ENCODE peak calls at places on chromosomes 1 and 21, in six cellular contexts. C is GM12865, D is left lung, R is left ventricle myocardium inferior, Q is right atrium auricular region, G is astrocyte of the cerebellum. S is an unnamed sample.

GRCh38 chr1:112707217-112708001 is 482 bp upstream of the RHOC start:
- DNase-seq in Q (peak; percentile 90), D (peak; percentile 96), G (peak; percentile 60), C (peak; percentile 88), R (peak; percentile 89), S (peak; percentile 96)

GRCh38 chr1:209675567-209676154 is 449 bp downstream of the G0S2 start:
- DNase-seq in G (no peak), R (peak; percentile 57), D (peak; percentile 86), Q (no peak), C (no peak), S (no peak)

GRCh38 chr1:201773764-201774163 is 55.2 kb upstream of the IPO9 start:
- DNase-seq in G (no peak), C (no peak), D (no peak), R (no peak), Q (no peak), S (no peak)

GRCh38 chr1:97632075-97632474 is 288.8 kb downstream of the DPYD start:
- DNase-seq in G (peak; percentile 41), Q (no peak), D (no peak), R (no peak), C (no peak), S (no peak)

GRCh38 chr1:67264899-67265298 is 42.8 kb upstream of the IL12RB2 start:
- DNase-seq in C (peak; percentile 22), R (no peak), D (no peak), G (no peak), Q (no peak), S (no peak)

GRCh38 chr1:2875677-2876531 is 74.4 kb upstream of the TTC34 start:
- DNase-seq in C (no peak), G (no peak), D (no peak), Q (no peak), R (peak; percentile 32), S (no peak)

GRCh38 chr1:25810341-25811299 is 9.1 kb upstream of the MTFR1L start:
- DNase-seq in R (peak; percentile 73), C (peak; percentile 73), G (no peak), Q (no peak), D (peak; percentile 93), S (peak; percentile 59)

GRCh38 chr1:39981957-39982356 is 27.0 kb downstream of the MFSD2A start:
- DNase-seq in R (no peak), C (no peak), D (no peak), Q (no peak), G (peak; percentile 80), S (no peak)

GRCh38 chr1:28885472-28885877 is 28.9 kb upstream of the EPB41 start:
- DNase-seq in R (no peak), G (no peak), Q (no peak), D (no peak), C (no peak), S (no peak)

GRCh38 chr1:27098447-27099153 is 56.3 kb downstream of the SLC9A1 start:
- DNase-seq in G (no peak), C (no peak), D (peak; percentile 79), R (peak; percentile 66), Q (no peak), S (no peak)

GRCh38 chr1:7177021-7177420 is 391.8 kb downstream of the CAMTA1 start:
- DNase-seq in G (no peak), Q (no peak), C (no peak), D (no peak), R (no peak), S (no peak)

GRCh38 chr1:240413732-240414131 is 198.2 kb downstream of the GREM2 start:
- DNase-seq in D (no peak), Q (no peak), R (no peak), G (no peak), C (no peak), S (no peak)

GRCh38 chr21:29406385-29406784 is 107.7 kb downstream of the BACH1 start:
- DNase-seq in D (no peak), Q (no peak), R (no peak), C (no peak), G (no peak), S (no peak)

GRCh38 chr1:62089570-62089969 is 105.1 kb upstream of the L1TD1 start:
- DNase-seq in R (no peak), Q (no peak), G (no peak), C (no peak), D (no peak), S (no peak)

GRCh38 chr1:244319283-244320132 is 132.2 kb downstream of the ADSS2 start:
- DNase-seq in C (peak; percentile 85), G (peak; percentile 32), Q (no peak), R (no peak), D (no peak), S (no peak)

GRCh38 chr1:93205892-93206566 is 25.5 kb downstream of the CCDC18 start:
- DNase-seq in G (no peak), R (no peak), Q (no peak), D (no peak), C (no peak), S (no peak)

GRCh38 chr1:243798726-243799125 is 51.3 kb downstream of the AKT3 start:
- DNase-seq in R (no peak), C (no peak), D (no peak), G (peak; percentile 4), Q (no peak), S (no peak)

GRCh38 chr1:223848536-223848935 is 2.8 kb upstream of the TP53BP2 start:
- DNase-seq in R (no peak), Q (no peak), D (no peak), C (no peak), G (no peak), S (no peak)

GRCh38 chr21:32306021-32306780 is 7.5 kb downstream of the MRAP start:
- DNase-seq in Q (peak; percentile 28), C (no peak), R (no peak), D (no peak), G (no peak), S (no peak)
- TF ChIP-seq CTCF in Q (peak; percentile 50), C (peak; percentile 5), R (peak; percentile 52), D (no peak), G (peak; percentile 44), S (no peak)

GRCh38 chr1:94819945-94820746 is at the start of gene SLC44A3:
- DNase-seq in C (peak; percentile 4), D (peak; percentile 90), R (peak; percentile 45), Q (no peak), G (peak; percentile 11), S (peak; percentile 30)
- TF ChIP-seq CTCF in C (no peak), D (no peak), R (peak; percentile 54), Q (peak; percentile 54), G (peak; percentile 17), S (no peak)

DNA sequence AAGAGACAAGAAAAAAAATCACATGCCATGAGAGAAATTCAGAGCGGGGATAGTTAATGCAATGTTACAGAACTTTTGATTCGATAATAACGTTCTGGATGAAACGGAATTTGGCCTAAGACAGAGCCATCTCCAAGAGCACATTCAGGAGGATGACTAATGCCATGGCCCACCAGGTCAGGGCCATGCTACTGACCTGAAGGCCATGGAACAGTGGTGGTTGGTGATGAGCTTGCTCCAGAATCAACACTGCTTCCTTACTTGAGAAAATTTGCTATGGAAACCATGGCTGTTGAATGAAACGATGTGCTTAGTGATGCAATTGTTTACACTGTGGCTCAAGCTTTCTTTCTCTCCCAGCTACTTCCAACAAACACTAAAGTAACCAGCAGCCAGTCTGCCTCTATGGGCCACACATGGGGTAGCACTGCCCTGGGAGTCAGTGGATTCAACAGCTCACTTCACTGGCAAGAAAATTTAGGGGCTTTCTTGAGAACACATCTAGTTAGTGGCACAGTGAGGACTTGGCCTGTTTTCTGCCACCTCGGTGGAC is 299.1 kb downstream of the PCP4 start:
- DNase-seq in Q (no peak), G (peak; percentile 77), R (no peak), D (no peak), C (no peak), S (no peak)
- TF ChIP-seq CTCF in Q (no peak), G (peak; percentile 62), R (no peak), D (no peak), C (no peak), S (no peak)

GRCh38 chr1:45304311-45305081 is 22.2 kb upstream of the HPDL start:
- DNase-seq in C (peak; percentile 70), G (no peak), D (no peak), Q (peak; percentile 56), R (no peak), S (no peak)
- TF ChIP-seq CTCF in C (no peak), G (no peak), D (no peak), Q (no peak), R (no peak), S (no peak)

GRCh38 chr1:35500439-35500838 is 56.8 kb downstream of the KIAA0319L start:
- DNase-seq in Q (no peak), C (no peak), G (no peak), R (no peak), D (no peak), S (no peak)

GRCh38 chr1:35499230-35499629 is 58.0 kb downstream of the KIAA0319L start:
- DNase-seq in C (no peak), R (no peak), G (no peak), D (no peak), Q (no peak), S (no peak)

GRCh38 chr1:35499652-35500176 is 57.5 kb downstream of the KIAA0319L start:
- DNase-seq in R (no peak), C (no peak), D (no peak), Q (no peak), G (no peak), S (peak; percentile 34)

GRCh38 chr1:35505911-35506798 is 51.0 kb downstream of the KIAA0319L start:
- DNase-seq in G (peak; percentile 91), C (peak; percentile 88), R (no peak), D (no peak), Q (no peak), S (no peak)

GRCh38 chr1:35502242-35502641 is 55.0 kb downstream of the KIAA0319L start:
- DNase-seq in G (no peak), R (no peak), D (no peak), C (no peak), Q (no peak), S (no peak)
- TF ChIP-seq CTCF in G (no peak), R (no peak), D (no peak), C (no peak), Q (no peak), S (no peak)

GRCh38 chr1:206074839-206075238 is 21.9 kb downstream of the RHEX start:
- DNase-seq in Q (no peak), G (no peak), C (peak; percentile 37), R (no peak), D (no peak), S (no peak)
- TF ChIP-seq CTCF in Q (no peak), G (peak; percentile 7), C (no peak), R (no peak), D (no peak), S (no peak)

GRCh38 chr1:19392221-19392620 is 80.1 kb downstream of the SLC66A1 start:
- DNase-seq in G (no peak), R (no peak), Q (no peak), D (no peak), C (no peak), S (no peak)

GRCh38 chr1:19393051-19393450 is 80.9 kb downstream of the SLC66A1 start:
- DNase-seq in G (no peak), C (peak; percentile 16), R (no peak), D (no peak), Q (no peak), S (no peak)

GRCh38 chr1:19390166-19390850 is 78.2 kb downstream of the SLC66A1 start:
- DNase-seq in Q (no peak), G (no peak), C (no peak), D (no peak), R (no peak), S (no peak)

GRCh38 chr1:19390901-19391595 is 78.9 kb downstream of the SLC66A1 start:
- DNase-seq in R (peak; percentile 49), Q (peak; percentile 72), D (no peak), C (peak; percentile 59), G (peak; percentile 65), S (no peak)

GRCh38 chr1:19391596-19391981 is 79.5 kb downstream of the SLC66A1 start:
- DNase-seq in D (no peak), G (no peak), Q (no peak), C (no peak), R (no peak), S (no peak)
- TF ChIP-seq CTCF in D (no peak), G (no peak), Q (no peak), C (no peak), R (peak; percentile 2), S (no peak)

S was measured in D721Med.